ENCODE peak calls at places on chromosomes 6 and 20, in eight cellular contexts. G, U, S, T, C, Y, J and L are unnamed samples.

GRCh38 chr20:46051556-46052323 is 22.7 kb downstream of the SLC12A5 start:
- DNase-seq in G (no peak), U (no peak), S (no peak), T (no peak), C (no peak), Y (no peak), J (no peak), L (no peak)

GRCh38 chr6:125375841-125376240 is 74.1 kb upstream of the HDDC2 start:
- DNase-seq in G (no peak), U (no peak), S (no peak), T (peak; percentile 37), C (peak; percentile 63), Y (no peak), J (no peak), L (no peak)

GRCh38 chr20:47274449-47275108 is 81.9 kb downstream of the ZMYND8 start:
- DNase-seq in G (no peak), U (no peak), S (peak; percentile 93), T (peak; percentile 89), C (peak; percentile 95), Y (no peak), J (no peak), L (no peak)

GRCh38 chr20:35699914-35700624 is 864 bp downstream of the ROMO1 start:
- DNase-seq in G (no peak), U (peak; percentile 29), S (no peak), T (no peak), C (peak; percentile 38), Y (no peak), J (no peak), L (no peak)

GRCh38 chr6:14265049-14266021 is 147.8 kb downstream of the CD83 start:
- DNase-seq in G (no peak), U (no peak), S (no peak), T (no peak), C (no peak), Y (no peak), J (no peak), L (no peak)

GRCh38 chr6:87825865-87826264 is 123.8 kb upstream of the AKIRIN2 start:
- DNase-seq in G (no peak), U (no peak), S (no peak), T (no peak), C (no peak), Y (no peak), J (no peak), L (no peak)

GRCh38 chr20:14536738-14537137 is 199.3 kb upstream of the FLRT3 start:
- DNase-seq in G (no peak), U (no peak), S (no peak), T (no peak), C (no peak), Y (no peak), J (no peak), L (no peak)

GRCh38 chr6:14585689-14586088 is 468.1 kb downstream of the CD83 start:
- DNase-seq in G (no peak), U (no peak), S (no peak), T (no peak), C (peak; percentile 34), Y (no peak), J (no peak), L (no peak)

GRCh38 chr20:32294071-32294470 is 16.6 kb downstream of the KIF3B start:
- DNase-seq in G (no peak), U (no peak), S (no peak), T (no peak), C (no peak), Y (no peak), J (no peak), L (no peak)

DNA sequence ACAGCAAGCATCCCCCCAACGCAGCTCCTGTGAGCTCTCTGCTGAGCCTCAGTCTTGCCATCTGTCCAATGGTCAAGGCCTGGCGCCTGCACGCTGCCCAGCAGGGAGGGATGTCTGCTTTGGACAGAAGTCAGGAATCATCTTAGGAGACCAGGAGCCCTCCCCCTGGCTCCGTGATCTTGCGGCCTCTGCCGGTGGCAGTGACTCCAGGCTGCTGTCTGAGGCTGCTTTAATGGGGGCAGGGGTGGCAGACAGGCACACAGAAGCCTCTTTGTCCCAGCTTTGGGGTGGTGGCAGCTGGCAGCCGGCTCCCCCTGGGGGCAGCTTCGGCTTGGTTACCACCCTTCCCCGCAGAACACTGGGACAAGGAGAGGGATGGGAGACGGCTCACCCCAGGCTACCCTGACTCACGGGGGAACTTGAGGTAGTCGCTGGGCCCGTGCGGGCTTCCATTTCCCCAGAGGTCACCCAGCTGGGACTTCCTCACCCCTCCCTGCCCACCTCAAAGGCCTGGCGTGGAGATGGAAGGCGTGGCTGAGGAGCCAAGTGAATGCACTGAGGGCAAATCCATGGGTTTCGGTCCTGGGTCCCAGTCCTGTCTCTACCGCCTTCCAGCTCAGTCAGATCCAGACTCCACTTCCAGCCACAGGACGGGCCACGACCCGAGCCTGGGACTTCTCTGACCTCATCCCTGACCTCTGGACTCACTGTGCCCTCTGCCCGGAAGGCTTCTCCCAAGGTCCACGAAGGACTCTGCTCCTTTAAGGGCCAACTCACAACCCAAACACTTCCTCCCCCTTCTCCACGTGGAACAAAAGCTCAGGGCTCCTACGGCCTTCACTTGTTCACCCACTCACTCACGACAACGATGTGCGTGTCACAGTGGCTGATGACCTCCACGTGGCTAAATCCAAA is 14.8 kb downstream of the PEDS1 start:
- DNase-seq in G (no peak), U (no peak), S (no peak), T (no peak), C (no peak), Y (no peak), J (no peak), L (no peak)
- TF ChIP-seq CTCF in G (no peak), U (no peak), S (no peak), T (peak; percentile 55), C (no peak), Y (no peak), J (no peak), L (no peak)

DNA sequence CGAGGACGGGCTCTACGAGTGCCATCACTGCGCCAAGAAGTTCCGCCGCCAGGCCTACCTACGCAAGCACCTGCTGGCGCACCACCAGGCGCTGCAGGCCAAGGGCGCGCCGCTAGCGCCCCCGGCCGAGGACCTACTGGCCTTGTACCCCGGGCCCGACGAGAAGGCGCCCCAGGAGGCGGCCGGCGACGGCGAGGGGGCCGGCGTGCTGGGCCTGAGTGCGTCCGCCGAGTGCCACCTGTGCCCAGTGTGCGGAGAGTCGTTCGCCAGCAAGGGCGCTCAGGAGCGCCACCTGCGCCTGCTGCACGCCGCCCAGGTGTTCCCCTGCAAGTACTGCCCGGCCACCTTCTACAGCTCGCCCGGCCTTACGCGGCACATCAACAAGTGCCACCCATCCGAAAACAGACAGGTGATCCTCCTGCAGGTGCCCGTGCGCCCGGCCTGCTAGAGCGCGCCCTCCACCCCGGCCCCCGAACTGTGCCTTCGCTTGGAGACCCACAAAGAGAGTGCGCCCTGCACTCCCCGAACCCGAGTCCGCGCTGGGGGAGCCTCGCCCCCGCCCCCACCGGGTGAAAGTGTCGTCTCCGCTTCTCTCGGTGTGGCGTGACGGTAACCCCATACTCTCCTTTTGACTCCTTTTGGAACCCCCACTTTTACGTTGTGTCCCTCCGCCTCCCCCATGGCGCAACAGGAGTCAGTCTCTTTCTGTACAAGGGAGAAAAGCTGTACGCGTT is 1.6 kb downstream of the INSM1 start:
- DNase-seq in G (peak; percentile 75), U (no peak), S (no peak), T (no peak), C (no peak), Y (no peak), J (no peak), L (no peak)
- TF ChIP-seq CTCF in G (no peak), U (no peak), S (no peak), T (no peak), C (no peak), Y (no peak), J (no peak), L (no peak)

GRCh38 chr20:56358600-56359211 is at the start of gene FAM210B:
- DNase-seq in G (peak; percentile 94), U (peak; percentile 83), S (peak; percentile 79), T (peak; percentile 75), C (peak; percentile 80), Y (peak; percentile 84), J (peak; percentile 92), L (peak; percentile 68)

GRCh38 chr20:56360899-56361199 is 2.1 kb downstream of the FAM210B start:
- DNase-seq in G (no peak), U (no peak), S (no peak), T (no peak), C (no peak), Y (no peak), J (peak; percentile 28), L (no peak)

GRCh38 chr20:56361888-56362287 is 3.1 kb downstream of the FAM210B start:
- DNase-seq in G (no peak), U (no peak), S (no peak), T (no peak), C (no peak), Y (no peak), J (no peak), L (no peak)

GRCh38 chr20:56359212-56360132 is 698 bp downstream of the FAM210B start:
- DNase-seq in G (peak; percentile 71), U (peak; percentile 39), S (peak; percentile 64), T (peak; percentile 69), C (peak; percentile 72), Y (peak; percentile 60), J (peak; percentile 66), L (no peak)

DNA sequence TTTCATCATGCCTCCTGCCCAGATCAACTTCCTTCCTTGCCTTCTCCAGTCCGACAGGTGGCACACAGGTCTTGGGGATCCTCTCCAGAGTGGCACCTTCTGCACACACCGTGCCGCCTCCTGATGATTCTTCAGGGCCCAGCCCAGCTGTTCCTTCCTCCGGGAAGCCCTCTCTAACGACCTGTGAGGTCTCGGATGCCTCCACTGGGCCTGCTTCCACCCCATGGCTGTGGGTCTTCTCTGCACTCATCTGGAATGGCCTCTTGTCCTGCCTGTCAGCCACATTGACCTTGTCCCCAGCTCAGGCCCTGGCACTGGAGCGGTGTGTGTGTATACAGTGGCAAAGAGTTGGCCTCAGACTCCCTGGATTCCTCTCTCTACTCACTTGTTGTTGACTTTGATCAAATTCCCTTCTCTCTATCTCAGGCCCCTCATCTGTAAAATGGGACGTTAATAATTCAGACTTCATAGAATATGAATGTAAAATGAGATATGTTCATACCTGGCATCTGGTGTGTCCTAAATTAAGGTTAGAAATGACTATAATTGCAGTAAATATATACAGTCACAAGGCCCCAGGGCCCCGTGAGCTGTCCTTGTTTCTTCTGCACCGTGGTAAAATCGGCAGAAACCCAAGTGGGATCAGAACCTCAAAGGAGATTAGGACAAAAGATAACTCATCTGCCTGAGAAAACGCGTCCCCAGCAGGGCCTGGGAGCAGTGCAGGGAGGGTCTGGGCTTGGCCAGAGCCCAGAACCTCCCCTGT is 1.5 kb downstream of the FAM210B start:
- DNase-seq in G (no peak), U (no peak), S (no peak), T (no peak), C (no peak), Y (no peak), J (no peak), L (no peak)
- TF ChIP-seq CTCF in G (no peak), U (no peak), S (no peak), T (no peak), C (no peak), Y (no peak), J (no peak), L (no peak)

DNA sequence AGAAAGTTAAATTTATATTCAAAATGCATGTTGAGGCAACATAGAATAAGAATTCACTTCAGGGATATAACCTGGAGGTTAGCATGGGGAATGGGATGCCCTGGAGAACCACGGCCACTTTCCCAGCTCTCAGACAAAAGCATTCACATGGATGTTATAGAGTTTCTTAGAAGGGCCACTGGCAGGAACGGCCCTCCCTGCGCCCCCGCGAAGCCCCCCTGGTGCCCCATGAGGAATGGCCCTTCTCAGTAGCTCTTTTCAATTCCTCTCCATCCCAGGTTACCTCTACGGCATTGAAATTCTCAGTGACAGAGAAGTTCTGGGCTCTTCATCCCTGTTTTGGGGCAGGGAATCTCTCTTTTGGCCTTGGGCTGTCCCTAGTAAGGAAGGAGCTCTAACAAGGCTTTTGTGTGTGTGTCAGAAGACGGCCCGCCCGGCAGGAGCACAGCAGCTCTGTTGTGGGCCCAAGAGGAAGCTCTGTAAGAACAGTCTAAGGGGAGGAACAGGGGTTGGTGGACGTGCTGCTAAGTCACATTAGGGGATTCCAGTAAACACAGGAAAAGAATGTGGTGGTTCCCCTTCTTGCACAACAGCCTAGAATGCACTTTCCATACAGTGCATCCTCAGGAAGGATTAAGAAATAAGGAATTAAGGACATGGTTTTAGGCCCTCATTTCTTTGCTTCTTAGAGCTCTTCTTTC is 114.3 kb downstream of the RNF144B start:
- DNase-seq in G (no peak), U (peak; percentile 36), S (no peak), T (peak; percentile 57), C (peak; percentile 77), Y (peak; percentile 77), J (no peak), L (no peak)
- TF ChIP-seq CTCF in G (no peak), U (no peak), S (no peak), T (no peak), C (no peak), Y (no peak), J (no peak), L (no peak)